ENCODE peak calls at places on chromosomes 4 and X, in eight cellular contexts. D, N, B, V, G, I, W and P are unnamed samples.
A peak's percentile ranks its signal among the peaks of the same experiment; 100 is the strongest.

GRCh38 chr4:8071741-8072140 is 86.9 kb downstream of the ABLIM2 start:
- DNase-seq in B (no peak), I (no peak), D (no peak), N (no peak), G (no peak), W (no peak), V (no peak), P (no peak)

GRCh38 chrX:43702660-43703059 is 46.6 kb downstream of the MAOA start:
- DNase-seq in B (no peak), N (no peak), D (no peak), W (no peak), I (no peak), G (no peak), V (no peak), P (no peak)

GRCh38 chr4:8344387-8344786 is 74.8 kb downstream of the HTRA3 start:
- DNase-seq in N (no peak), G (no peak), W (no peak), I (no peak), D (no peak), B (no peak), V (no peak), P (no peak)

GRCh38 chrX:72003811-72004750 is 93.4 kb downstream of the NHSL2 start:
- DNase-seq in V (peak; percentile 29), G (peak; percentile 40), I (no peak), W (no peak), N (peak; percentile 44), D (peak; percentile 39), B (no peak), P (no peak)

GRCh38 chr4:25088342-25088952 is 57.7 kb upstream of the LGI2 start:
- DNase-seq in I (no peak), N (peak; percentile 72), G (no peak), V (no peak), D (no peak), B (peak; percentile 13), W (no peak), P (no peak)

GRCh38 chr4:186887211-186887785 is 163.6 kb upstream of the FAT1 start:
- DNase-seq in I (no peak), V (no peak), B (no peak), D (no peak), W (no peak), G (no peak), N (no peak), P (no peak)

GRCh38 chr4:5370286-5370685 is 319.0 kb downstream of the STK32B start:
- DNase-seq in G (no peak), B (peak; percentile 94), V (no peak), W (no peak), N (no peak), I (no peak), D (no peak), P (no peak)

GRCh38 chrX:31063114-31063513 is 8.7 kb downstream of the FTHL17 start:
- DNase-seq in W (no peak), G (no peak), I (no peak), N (no peak), V (no peak), B (no peak), D (no peak), P (no peak)

GRCh38 chr4:169100656-169101055 is 90.6 kb upstream of the CBR4 start:
- DNase-seq in N (no peak), D (no peak), I (no peak), V (no peak), W (no peak), G (no peak), B (no peak), P (no peak)

GRCh38 chrX:69229436-69229835 is 64.2 kb upstream of the PJA1 start:
- DNase-seq in I (peak; percentile 37), W (no peak), B (peak; percentile 77), G (no peak), V (no peak), N (no peak), D (no peak), P (no peak)

GRCh38 chr4:156889616-156890594 is 81.7 kb downstream of the PDGFC start:
- DNase-seq in N (no peak), W (no peak), G (no peak), V (peak; percentile 28), D (peak; percentile 34), I (no peak), B (peak; percentile 83), P (peak; percentile 20)

GRCh38 chr4:78569291-78569821 is 17.8 kb downstream of the ANXA3 start:
- DNase-seq in I (no peak), N (no peak), B (peak; percentile 82), G (peak; percentile 87), W (peak; percentile 35), V (no peak), D (no peak), P (no peak)

GRCh38 chrX:42519666-42520231 is 258.2 kb downstream of the PPP1R2C start:
- DNase-seq in B (peak; percentile 17), V (no peak), N (no peak), W (no peak), G (no peak), D (no peak), I (no peak), P (no peak)

GRCh38 chr4:109432676-109433075 is 939 bp upstream of the SEC24B start:
- DNase-seq in V (no peak), I (no peak), D (no peak), N (no peak), G (no peak), W (no peak), B (peak; percentile 77), P (no peak)

GRCh38 chr4:109294006-109294405 is 8.5 kb downstream of the COL25A1 start:
- DNase-seq in V (no peak), D (no peak), W (no peak), B (no peak), N (no peak), I (no peak), G (peak; percentile 21), P (no peak)

GRCh38 chr4:24533364-24533763 is 51.0 kb downstream of the DHX15 start:
- DNase-seq in W (no peak), B (peak; percentile 50), G (no peak), I (no peak), N (no peak), V (no peak), D (no peak), P (no peak)

GRCh38 chr4:85772470-85772869 is 297.5 kb downstream of the ARHGAP24 start:
- DNase-seq in G (no peak), N (no peak), B (no peak), D (no peak), W (no peak), I (no peak), V (no peak), P (no peak)

GRCh38 chrX:113741744-113742143 is 842.1 kb upstream of the HTR2C start:
- DNase-seq in G (peak; percentile 18), I (no peak), D (no peak), N (no peak), B (no peak), W (no peak), V (no peak), P (no peak)

GRCh38 chr4:4819213-4819606 is 40.3 kb upstream of the MSX1 start:
- DNase-seq in G (no peak), W (no peak), I (no peak), B (no peak), V (no peak), D (no peak), N (no peak), P (no peak)

DNA sequence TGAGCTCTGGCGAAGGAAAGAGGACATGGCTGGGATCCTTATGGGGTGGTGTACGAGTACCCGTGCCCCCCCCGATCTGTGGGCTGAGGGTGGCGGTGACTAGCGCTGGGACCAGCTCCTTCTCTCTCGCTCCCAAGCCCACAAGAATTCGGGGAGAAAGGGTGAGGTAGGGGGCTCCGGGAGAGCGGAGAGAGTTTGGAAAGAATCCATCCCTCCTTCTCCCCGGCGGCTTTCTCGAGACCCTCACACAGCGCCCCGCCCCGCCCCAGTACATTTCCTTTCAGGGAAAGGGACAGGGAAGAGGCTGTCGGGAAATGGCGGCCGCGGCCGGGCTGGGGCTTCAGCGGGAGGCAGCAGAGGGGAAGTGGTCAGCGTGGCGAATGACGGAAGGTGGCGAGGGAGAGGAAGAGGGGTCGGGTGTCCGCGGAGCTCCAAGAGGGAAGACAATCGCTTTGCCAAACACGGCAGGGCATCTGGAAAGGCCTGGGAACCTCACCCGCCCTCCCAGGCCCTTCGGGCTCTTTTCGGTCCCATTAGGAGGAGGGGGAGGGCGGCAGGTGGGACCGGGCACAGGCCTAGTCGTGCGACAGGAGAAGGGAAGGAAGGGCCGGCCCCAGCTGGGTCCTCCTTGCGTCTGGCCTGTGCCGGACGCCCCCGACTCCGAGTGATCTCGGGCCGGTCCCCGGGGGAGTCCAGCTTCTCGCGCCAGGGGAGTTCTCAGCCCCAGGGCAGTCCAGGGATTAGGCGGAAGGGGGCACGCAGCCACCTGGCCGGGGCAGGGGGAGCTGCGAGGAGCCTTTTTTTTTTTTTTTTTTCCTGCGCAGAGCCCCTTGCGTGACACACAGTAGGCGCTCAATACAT is 10.2 kb downstream of the HNRNPH2 start:
- DNase-seq in B (no peak), V (peak; percentile 36), D (peak; percentile 58), I (peak; percentile 54), W (peak; percentile 49), N (peak; percentile 91), G (no peak), P (peak; percentile 13)
- TF ChIP-seq POLR2A in B (no peak), V (no peak), D (no peak), I (peak; percentile 20), W (peak; percentile 70), N (no peak), G (no peak), P (no peak)

GRCh38 chrX:49773993-49774392 is 55.1 kb upstream of the PAGE4 start:
- DNase-seq in N (no peak), B (no peak), I (no peak), V (no peak), G (no peak), D (no peak), W (peak; percentile 12), P (no peak)
- H3K27me3 ChIP-seq in N (no peaks in the 10 kb centered on the region), B (peaks cover 1% of the 10 kb centered on the region), I (no peaks in the 10 kb centered on the region), V (no peaks in the 10 kb centered on the region), G (peaks cover 10% of the 10 kb centered on the region), D (no peaks in the 10 kb centered on the region), W (no peaks in the 10 kb centered on the region), P (no peaks in the 10 kb centered on the region)

GRCh38 chrX:47218280-47218919 is at the start of gene CDK16:
- DNase-seq in V (peak; percentile 45), I (peak; percentile 82), N (peak; percentile 95), D (peak; percentile 83), B (peak; percentile 84), W (peak; percentile 75), G (peak; percentile 45), P (peak; percentile 73)
- TF ChIP-seq POLR2A in V (peak; percentile 78), I (peak; percentile 94), N (peak; percentile 74), D (peak; percentile 84), B (peak; percentile 89), W (peak; percentile 84), G (peak; percentile 68), P (peak; percentile 95)

DNA sequence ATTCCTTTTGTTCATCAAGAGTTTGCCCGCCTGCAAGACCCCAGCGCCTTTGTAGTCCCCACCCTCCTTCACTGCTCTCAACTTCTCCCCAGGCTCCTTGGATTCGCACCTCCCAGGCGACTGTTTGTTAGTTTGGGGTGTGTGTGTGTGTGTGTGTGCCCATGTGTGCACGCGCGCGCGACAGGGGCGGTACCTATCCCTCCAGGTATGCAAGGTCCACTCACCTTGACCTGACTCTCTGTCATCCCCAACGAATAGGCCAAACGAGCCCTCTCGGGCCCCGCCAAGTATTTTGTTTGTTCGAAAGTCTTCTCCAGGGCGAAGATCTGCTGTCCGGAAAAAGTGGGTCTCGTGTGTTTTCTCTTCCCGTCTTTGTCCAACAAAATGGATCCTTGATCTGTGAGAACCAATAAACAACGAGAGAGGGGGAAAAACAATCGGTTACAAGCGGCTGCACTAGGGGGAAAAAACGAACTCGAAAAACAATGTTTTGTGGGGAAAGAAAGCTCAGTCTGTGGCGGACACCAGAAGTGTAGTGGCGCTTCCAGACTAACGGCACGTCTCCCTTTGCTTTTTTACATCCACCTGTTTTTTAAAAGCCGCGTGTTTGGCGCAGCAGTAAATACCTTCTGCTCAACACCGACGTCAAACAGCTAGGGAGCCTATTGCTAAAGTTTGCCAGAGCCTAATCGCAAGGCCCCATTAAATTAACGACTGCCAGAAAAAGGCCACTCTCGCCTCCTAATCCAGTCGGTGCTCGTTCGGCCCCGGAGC is 3.5 kb downstream of the NKX6-1 start:
- DNase-seq in V (no peak), I (no peak), D (no peak), N (peak; percentile 55), W (peak; percentile 33), G (no peak), B (no peak), P (no peak)
- H3K27me3 ChIP-seq in V (peaks cover 100% of the 10 kb centered on the region), I (peaks cover 65% of the 10 kb centered on the region), D (no peaks in the 10 kb centered on the region), N (peaks cover 2% of the 10 kb centered on the region), W (peaks cover 12% of the 10 kb centered on the region), G (no peaks in the 10 kb centered on the region), B (peaks cover 79% of the 10 kb centered on the region), P (peaks cover 100% of the 10 kb centered on the region)